ENCODE peak calls at places on chromosomes 13 and 19, in nine cellular contexts. I is cardiac muscle cell, O is HFFc6, R is fibroblast of pulmonary artery, K is upper lobe of right lung, S is endothelial cell, U is GM13977, H is thoracic aorta, G is colonic mucosa. X is an unnamed sample.

GRCh38 chr19:58555369-58555885 is 522 bp upstream of the CHMP2A start:
- DNase-seq in U (no peak), S (no peak), H (no peak), K (no peak), R (no peak), O (no peak), G (peak), I (no peak), X (no peak)

GRCh38 chr19:52527954-52528326 is 472 bp downstream of the ZNF808 start:
- DNase-seq in R (no peak), O (no peak), K (peak), I (peak), G (no peak), H (no peak), U (no peak), S (peak), X (no peak)

GRCh38 chr19:51402117-51402516 is 11.7 kb upstream of the C19orf84 start:
- DNase-seq in H (no peak), G (no peak), O (no peak), K (no peak), I (no peak), U (no peak), R (no peak), S (no peak), X (no peak)

GRCh38 chr19:45385392-45386221 is 15.2 kb upstream of the ERCC2 start:
- DNase-seq in R (no peak), G (no peak), I (no peak), K (no peak), S (no peak), O (no peak), U (no peak), H (no peak), X (no peak)

GRCh38 chr19:53868091-53868891 is 608 bp downstream of the MYADM start:
- DNase-seq in R (peak), O (peak), H (no peak), I (peak), U (peak), K (peak), G (peak), S (peak), X (peak)

GRCh38 chr19:51535535-51535934 is 4.1 kb upstream of the SIGLEC6 start:
- DNase-seq in U (no peak), G (no peak), H (no peak), K (no peak), R (no peak), O (no peak), I (no peak), S (no peak), X (no peak)

GRCh38 chr13:62337109-62337880 is 921.6 kb upstream of the PCDH20 start:
- DNase-seq in O (no peak), I (no peak), H (no peak), G (no peak), U (no peak), K (no peak), R (no peak), S (no peak), X (no peak)

GRCh38 chr13:36447501-36447900 is 15.2 kb downstream of the CCNA1 start:
- DNase-seq in O (no peak), S (no peak), U (no peak), G (no peak), H (no peak), K (no peak), I (no peak), R (peak), X (no peak)

DNA sequence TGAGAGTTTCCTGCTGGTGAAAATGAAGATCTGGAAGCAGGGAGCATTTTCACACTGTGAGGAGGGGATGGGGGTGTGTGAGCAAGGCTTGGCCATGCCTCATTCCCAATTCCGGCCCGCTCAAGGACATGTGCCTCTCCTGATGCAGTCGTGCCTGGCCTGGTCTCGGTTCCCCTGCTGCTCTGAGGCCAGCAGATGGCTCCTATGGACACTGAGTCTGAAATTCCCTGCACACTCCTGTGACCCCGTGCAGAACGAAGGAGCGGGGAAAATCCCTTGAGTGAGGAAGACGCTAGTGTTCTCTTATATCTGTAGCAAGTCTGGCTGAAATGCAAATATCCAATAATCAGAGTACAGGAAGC is 363 bp upstream of the ZNF763 start:
- DNase-seq in O (peak), I (no peak), S (no peak), H (no peak), G (no peak), U (no peak), K (peak), R (no peak), X (no peak)
- TF ChIP-seq CTCF in O (no peak), I (peak), S (no peak), H (no peak), G (no peak), U (peak), K (peak), R (peak), X (peak)

DNA sequence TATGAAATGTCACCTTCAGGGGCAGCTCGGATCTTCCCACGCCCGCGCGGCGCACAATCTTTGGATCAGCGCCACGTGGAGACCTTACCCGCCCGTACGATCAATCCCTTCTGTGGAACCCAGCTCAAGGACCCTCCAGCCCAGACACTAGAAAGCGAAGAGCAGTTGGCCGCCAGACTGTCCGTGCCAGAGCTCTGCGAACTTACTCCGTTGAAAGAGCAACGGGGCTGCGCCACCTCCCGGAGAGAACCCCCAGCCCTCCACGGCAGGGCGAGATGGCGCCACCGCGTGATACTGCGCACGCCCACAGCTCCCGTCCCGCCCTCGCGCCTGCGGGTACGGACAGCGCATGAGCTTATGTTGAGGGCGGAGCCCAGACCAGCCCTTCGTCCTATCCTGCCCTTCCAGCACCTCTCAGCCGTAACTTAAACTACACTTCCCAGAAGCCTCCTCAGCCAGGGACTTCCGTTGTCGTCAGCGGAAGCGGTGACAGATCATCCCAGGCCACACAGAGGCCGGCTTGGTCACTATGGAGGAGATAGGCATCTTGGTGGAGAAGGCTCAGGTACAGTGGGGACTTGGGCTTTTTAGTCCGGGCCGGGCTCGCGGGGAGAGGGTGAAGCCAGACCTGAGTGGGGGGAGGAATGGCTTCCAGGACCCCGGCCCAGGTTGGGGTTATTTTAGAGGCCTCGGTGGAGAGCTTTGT is at the start of gene PSMC4:
- DNase-seq in K (peak), R (peak), H (peak), G (peak), I (peak), U (peak), S (peak), O (peak), X (peak)
- TF ChIP-seq CTCF in K (peak), R (peak), H (peak), G (peak), I (peak), U (peak), S (peak), O (peak), X (peak)

DNA sequence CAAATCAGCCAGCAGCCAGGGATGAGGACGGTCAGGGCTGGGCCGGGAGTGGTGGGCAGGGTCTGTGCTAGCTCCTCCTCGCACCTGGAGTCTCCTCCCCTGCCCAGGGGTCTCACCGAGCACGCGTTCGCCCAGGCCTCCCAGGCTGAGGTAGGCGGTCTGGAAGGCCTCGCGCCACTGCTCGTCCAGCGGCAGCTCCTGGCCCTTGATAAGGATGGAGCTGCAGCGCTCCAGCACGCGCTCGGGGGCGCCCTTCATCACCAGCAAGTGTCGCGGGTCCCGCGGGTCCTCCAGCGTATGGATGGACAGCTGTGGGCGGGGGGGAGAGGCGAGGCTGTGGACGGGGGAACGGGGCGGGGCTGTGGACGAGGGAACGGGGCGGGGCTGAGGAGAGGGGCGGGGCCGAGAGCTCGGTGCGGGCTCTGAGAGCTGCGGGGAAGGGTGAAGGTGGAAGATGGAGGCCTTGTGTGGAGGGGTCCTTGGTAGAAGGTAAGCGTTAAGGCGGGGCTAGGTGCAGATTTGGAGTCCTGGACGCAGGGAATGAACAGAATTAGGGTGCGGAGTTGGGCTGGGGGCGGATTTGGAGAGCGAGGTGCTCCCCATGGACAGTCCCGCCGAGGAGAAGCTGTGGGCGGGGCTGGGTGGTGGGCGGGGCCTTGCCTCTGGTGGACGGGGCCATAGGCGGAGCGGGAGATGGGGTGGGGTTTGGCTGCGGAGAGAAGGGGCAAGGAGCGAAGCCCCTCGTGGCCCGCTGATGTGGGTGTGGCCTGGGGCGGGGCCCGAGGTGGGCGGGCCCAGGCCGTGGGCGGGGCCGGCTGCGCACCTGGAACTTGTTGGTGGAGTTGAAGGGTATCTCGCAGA is 5.7 kb downstream of the ATP4A start:
- DNase-seq in G (peak), I (peak), R (peak), K (peak), H (no peak), O (no peak), S (peak), U (peak), X (peak)
- TF ChIP-seq CTCF in G (no peak), I (no peak), R (no peak), K (no peak), H (no peak), O (no peak), S (no peak), U (peak), X (no peak)

GRCh38 chr13:32419862-32420261 is 8.1 kb downstream of the N4BP2L1 start:
- DNase-seq in H (no peak), U (no peak), S (no peak), R (no peak), G (no peak), K (no peak), O (no peak), I (no peak), X (no peak)

GRCh38 chr13:32417995-32418394 is 9.9 kb downstream of the N4BP2L1 start:
- DNase-seq in G (no peak), H (no peak), O (no peak), S (no peak), K (no peak), U (no peak), R (no peak), I (no peak), X (no peak)

GRCh38 chr13:32413284-32413683 is 14.6 kb downstream of the N4BP2L1 start:
- DNase-seq in O (no peak), K (no peak), I (no peak), R (no peak), U (no peak), S (no peak), G (no peak), H (no peak), X (no peak)

GRCh38 chr13:32414580-32414979 is 13.3 kb downstream of the N4BP2L1 start:
- DNase-seq in S (no peak), K (no peak), U (no peak), R (no peak), I (no peak), O (no peak), G (no peak), H (no peak), X (no peak)

DNA sequence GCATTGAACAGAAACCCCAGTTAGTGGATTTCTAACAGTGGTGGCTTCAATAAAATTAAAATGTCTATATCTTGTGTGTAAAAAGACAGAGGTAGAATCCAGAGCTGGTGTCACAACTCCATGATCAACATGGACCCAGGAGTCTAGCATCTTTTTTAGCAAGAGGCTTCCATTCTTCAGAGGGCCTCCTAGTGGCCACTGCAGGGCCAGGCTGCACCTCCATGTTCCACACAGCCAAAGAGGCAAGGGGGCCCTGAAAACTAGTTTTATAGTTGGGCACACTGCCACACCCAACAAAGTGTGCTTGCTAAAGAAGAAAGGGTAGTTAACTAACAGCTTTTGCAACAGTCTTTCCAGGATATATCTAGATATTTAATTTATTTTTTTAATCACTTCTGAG is 12.9 kb downstream of the N4BP2L1 start:
- DNase-seq in G (peak), R (no peak), H (no peak), S (peak), O (no peak), U (no peak), I (no peak), K (no peak), X (no peak)
- TF ChIP-seq CTCF in G (peak), R (peak), H (no peak), S (peak), O (peak), U (peak), I (peak), K (peak), X (peak)

DNA sequence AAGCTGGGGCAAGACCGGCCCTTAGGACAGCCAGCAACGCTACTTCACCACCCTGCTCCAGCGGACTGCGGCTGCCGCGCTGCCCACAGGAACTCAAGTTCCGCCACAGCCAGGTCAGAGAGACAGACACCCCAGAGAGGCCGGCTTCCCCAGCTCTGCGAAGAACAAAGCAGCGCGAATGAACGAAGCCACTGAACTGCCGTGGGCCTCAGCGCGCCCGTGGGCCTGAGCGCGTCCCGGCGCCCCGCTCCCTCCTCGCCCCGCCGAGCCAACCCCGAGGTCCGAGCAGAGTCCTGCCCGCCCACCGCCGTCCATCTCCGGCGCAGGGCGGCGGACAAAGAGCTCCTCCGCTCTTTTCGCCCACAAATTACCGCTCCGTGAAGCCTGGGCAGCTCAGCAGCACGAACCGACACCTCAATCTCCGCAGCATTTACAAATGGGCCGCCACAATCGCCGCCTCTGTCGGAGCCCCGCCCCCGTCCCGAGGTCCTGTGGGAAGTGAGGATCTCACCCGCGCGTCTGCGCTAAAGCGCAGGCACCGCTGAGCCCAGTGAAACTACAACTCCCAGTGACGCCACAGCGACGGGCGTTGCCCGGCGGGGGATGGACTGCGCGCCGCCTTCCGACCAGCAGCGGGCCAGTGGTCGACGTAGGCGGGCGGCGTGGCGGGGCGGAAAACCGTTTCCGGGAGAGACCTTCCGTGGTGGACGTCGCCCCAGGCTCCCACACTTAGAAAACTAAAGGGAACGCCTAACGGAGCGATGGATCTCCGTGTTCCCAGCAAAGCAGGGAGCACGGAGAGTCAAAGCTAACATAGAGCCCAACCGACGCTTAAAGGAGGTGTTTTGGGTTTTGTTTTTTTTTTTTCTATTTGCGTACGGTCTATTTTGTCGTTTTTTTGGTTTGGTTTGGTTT is 158.7 kb downstream of the RNF17 start:
- DNase-seq in H (peak), I (peak), K (peak), S (peak), G (peak), R (peak), U (peak), O (peak), X (peak)
- TF ChIP-seq CTCF in H (peak), I (no peak), K (peak), S (no peak), G (no peak), R (no peak), U (no peak), O (peak), X (no peak)

GRCh38 chr19:13208964-13209796 is 59.0 kb downstream of the IER2 start:
- DNase-seq in K (no peak), O (no peak), U (peak), H (no peak), G (no peak), S (no peak), I (no peak), R (no peak), X (peak)

GRCh38 chr19:13209797-13210775 is 59.9 kb downstream of the IER2 start:
- DNase-seq in H (no peak), S (no peak), G (no peak), R (no peak), K (no peak), I (no peak), O (no peak), U (peak), X (no peak)

GRCh38 chr19:13206581-13206980 is 56.4 kb downstream of the IER2 start:
- DNase-seq in U (peak), G (no peak), H (no peak), I (no peak), S (no peak), K (no peak), R (no peak), O (no peak), X (peak)

GRCh38 chr19:13208131-13208963 is 58.1 kb downstream of the IER2 start:
- DNase-seq in O (peak), S (no peak), I (no peak), H (no peak), G (peak), K (peak), R (peak), U (peak), X (peak)

GRCh38 chr19:13207237-13208130 is 57.3 kb downstream of the IER2 start:
- DNase-seq in R (no peak), U (peak), H (no peak), S (no peak), G (no peak), K (peak), I (no peak), O (no peak), X (peak)
- TF ChIP-seq CTCF in R (no peak), U (no peak), H (no peak), S (no peak), G (no peak), K (no peak), I (no peak), O (no peak), X (no peak)

GRCh38 chr13:47258384-47258783 is 361.5 kb upstream of the HTR2A start:
- DNase-seq in R (no peak), H (no peak), O (no peak), G (no peak), U (no peak), S (no peak), K (no peak), I (no peak), X (no peak)
- TF ChIP-seq CTCF in R (no peak), H (no peak), O (no peak), G (no peak), U (no peak), S (no peak), K (no peak), I (no peak), X (no peak)

GRCh38 chr19:16659832-16660708 is at the start of gene SMIM7:
- DNase-seq in I (peak), O (peak), U (peak), K (peak), S (peak), G (peak), R (peak), H (peak), X (peak)
- TF ChIP-seq CTCF in I (peak), O (peak), U (peak), K (peak), S (no peak), G (no peak), R (no peak), H (no peak), X (no peak)

GRCh38 chr13:73820688-73821087 is 313.5 kb downstream of the KLF12 start:
- DNase-seq in G (no peak), O (no peak), R (no peak), U (no peak), H (no peak), I (no peak), K (no peak), S (no peak), X (no peak)

GRCh38 chr13:73819711-73820110 is 314.5 kb downstream of the KLF12 start:
- DNase-seq in H (no peak), G (no peak), S (no peak), O (no peak), U (no peak), R (no peak), I (no peak), K (no peak), X (no peak)

GRCh38 chr13:73822671-73823592 is 311.3 kb downstream of the KLF12 start:
- DNase-seq in K (no peak), R (no peak), U (no peak), S (no peak), G (no peak), I (no peak), O (no peak), H (no peak), X (no peak)

GRCh38 chr13:73816702-73817101 is 317.5 kb downstream of the KLF12 start:
- DNase-seq in O (no peak), S (no peak), K (no peak), R (no peak), H (no peak), U (no peak), I (no peak), G (no peak), X (no peak)

DNA sequence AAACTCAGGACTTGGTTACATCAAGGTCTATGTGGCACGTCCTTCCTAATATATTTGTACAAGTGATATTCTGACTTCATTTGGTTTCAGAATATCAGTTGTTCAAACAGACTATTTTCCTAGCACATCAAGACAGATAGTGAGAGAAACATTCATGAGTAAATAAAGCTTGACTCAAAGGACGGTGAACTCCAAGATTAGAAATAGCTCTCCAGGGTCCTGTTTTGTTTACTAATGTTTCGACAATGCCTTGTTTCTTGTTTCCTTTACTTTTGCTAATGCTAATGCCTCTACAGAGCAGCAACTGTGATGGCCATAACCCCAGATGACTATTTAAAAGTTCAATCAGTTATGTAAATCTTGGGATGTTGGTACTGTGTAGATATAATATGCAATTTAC is 313.9 kb downstream of the KLF12 start:
- DNase-seq in S (no peak), I (no peak), G (no peak), K (no peak), H (no peak), O (no peak), U (no peak), R (no peak), X (no peak)
- TF ChIP-seq CTCF in S (no peak), I (no peak), G (no peak), K (no peak), H (no peak), O (no peak), U (no peak), R (no peak), X (no peak)